ENCODE peak calls at places on chromosome 12, in ten cellular contexts. Q is testis, L is psoas muscle, D is breast epithelium, T is choroid plexus epithelial cell, W is brain microvascular endothelial cell, C is fibroblast of mammary gland, F is lower lobe of right lung, E is adrenal gland, I is thoracic aorta. R is an unnamed sample.

GRCh38 chr12:75481013-75481705 is 604 bp downstream of the GLIPR1 start:
- DNase-seq in F (no peak), I (no peak), W (no peak), T (peak), E (no peak), C (peak), L (no peak), D (no peak), Q (no peak), R (no peak)

GRCh38 chr12:9673404-9674225 is 4.1 kb downstream of the CLEC2D start:
- DNase-seq in D (no peak), L (peak), Q (no peak), E (peak), F (peak), T (peak), C (peak), I (no peak), W (peak), R (peak)

GRCh38 chr12:108734200-108734906 is 3.0 kb upstream of the CORO1C start:
- DNase-seq in D (no peak), Q (no peak), L (no peak), I (peak), W (peak), F (no peak), C (peak), T (peak), E (peak), R (no peak)

GRCh38 chr12:68334136-68334535 is 2.0 kb upstream of the MDM1 start:
- DNase-seq in F (no peak), W (no peak), L (no peak), Q (peak), D (no peak), T (no peak), I (no peak), E (no peak), C (no peak), R (no peak)

GRCh38 chr12:126570571-126570970 is 1505.3 kb downstream of the AACS start:
- DNase-seq in I (no peak), T (no peak), C (no peak), W (no peak), F (no peak), Q (no peak), L (no peak), D (no peak), E (no peak), R (no peak)

GRCh38 chr12:13147688-13148531 is 44.4 kb upstream of the GSG1 start:
- DNase-seq in Q (no peak), E (no peak), C (no peak), W (no peak), F (peak), T (no peak), I (no peak), L (no peak), D (no peak), R (no peak)

GRCh38 chr12:123384318-123384993 is 524 bp downstream of the KMT5A start:
- DNase-seq in W (peak), Q (peak), C (no peak), I (no peak), E (no peak), D (no peak), T (peak), L (peak), F (no peak), R (no peak)

GRCh38 chr12:119354187-119354586 is 19.7 kb downstream of the CCDC60 start:
- DNase-seq in Q (no peak), W (no peak), F (no peak), D (no peak), I (no peak), L (no peak), C (no peak), T (no peak), E (no peak), R (no peak)

GRCh38 chr12:114248527-114248926 is 157.4 kb downstream of the TBX5 start:
- DNase-seq in L (no peak), D (no peak), T (no peak), W (no peak), Q (no peak), E (no peak), I (no peak), F (no peak), C (no peak), R (no peak)

GRCh38 chr12:63353559-63353958 is 202.6 kb upstream of the AVPR1A start:
- DNase-seq in C (peak), T (peak), D (no peak), E (no peak), W (peak), I (no peak), Q (no peak), L (no peak), F (no peak), R (no peak)

GRCh38 chr12:41656454-41656853 is 468.3 kb downstream of the PDZRN4 start:
- DNase-seq in E (no peak), W (no peak), Q (no peak), T (no peak), F (no peak), L (no peak), C (no peak), D (no peak), I (no peak), R (no peak)

GRCh38 chr12:22160396-22161003 is 114.5 kb downstream of the CMAS start:
- DNase-seq in I (no peak), W (no peak), Q (no peak), T (no peak), F (no peak), L (no peak), C (no peak), D (no peak), E (no peak), R (no peak)

GRCh38 chr12:130041983-130042812 is 120.1 kb upstream of the FZD10 start:
- DNase-seq in Q (peak), C (no peak), I (no peak), F (peak), D (no peak), W (peak), E (peak), L (peak), T (no peak), R (no peak)

GRCh38 chr12:34345801-34346200 is 323.5 kb downstream of the ALG10 start:
- DNase-seq in T (no peak), L (no peak), W (no peak), Q (no peak), E (no peak), F (no peak), C (no peak), I (no peak), D (no peak), R (no peak)

GRCh38 chr12:66290716-66291200 is 11.5 kb upstream of the HELB start:
- DNase-seq in F (no peak), L (no peak), E (no peak), W (no peak), C (no peak), Q (no peak), T (no peak), I (no peak), D (no peak), R (no peak)

GRCh38 chr12:57240926-57241555 is 9.9 kb downstream of the STAC3 start:
- DNase-seq in C (no peak), I (no peak), Q (no peak), D (no peak), W (no peak), E (no peak), L (peak), F (no peak), T (no peak), R (no peak)

GRCh38 chr12:7013101-7013500 is 5.2 kb downstream of the LPCAT3 start:
- DNase-seq in L (no peak), Q (no peak), D (no peak), T (no peak), W (no peak), I (no peak), C (no peak), E (no peak), F (no peak), R (no peak)

GRCh38 chr12:7018350-7019042 is at the start of gene LPCAT3:
- DNase-seq in C (peak), L (peak), T (peak), F (peak), I (peak), Q (peak), W (peak), D (peak), E (peak), R (peak)

GRCh38 chr12:7017870-7018349 is 366 bp downstream of the LPCAT3 start:
- DNase-seq in I (no peak), D (no peak), C (no peak), L (peak), W (peak), Q (peak), E (peak), F (no peak), T (no peak), R (no peak)

GRCh38 chr12:7016958-7017571 is 1.2 kb downstream of the LPCAT3 start:
- DNase-seq in W (no peak), F (no peak), E (no peak), C (no peak), T (no peak), Q (no peak), I (no peak), D (no peak), L (no peak), R (no peak)

DNA sequence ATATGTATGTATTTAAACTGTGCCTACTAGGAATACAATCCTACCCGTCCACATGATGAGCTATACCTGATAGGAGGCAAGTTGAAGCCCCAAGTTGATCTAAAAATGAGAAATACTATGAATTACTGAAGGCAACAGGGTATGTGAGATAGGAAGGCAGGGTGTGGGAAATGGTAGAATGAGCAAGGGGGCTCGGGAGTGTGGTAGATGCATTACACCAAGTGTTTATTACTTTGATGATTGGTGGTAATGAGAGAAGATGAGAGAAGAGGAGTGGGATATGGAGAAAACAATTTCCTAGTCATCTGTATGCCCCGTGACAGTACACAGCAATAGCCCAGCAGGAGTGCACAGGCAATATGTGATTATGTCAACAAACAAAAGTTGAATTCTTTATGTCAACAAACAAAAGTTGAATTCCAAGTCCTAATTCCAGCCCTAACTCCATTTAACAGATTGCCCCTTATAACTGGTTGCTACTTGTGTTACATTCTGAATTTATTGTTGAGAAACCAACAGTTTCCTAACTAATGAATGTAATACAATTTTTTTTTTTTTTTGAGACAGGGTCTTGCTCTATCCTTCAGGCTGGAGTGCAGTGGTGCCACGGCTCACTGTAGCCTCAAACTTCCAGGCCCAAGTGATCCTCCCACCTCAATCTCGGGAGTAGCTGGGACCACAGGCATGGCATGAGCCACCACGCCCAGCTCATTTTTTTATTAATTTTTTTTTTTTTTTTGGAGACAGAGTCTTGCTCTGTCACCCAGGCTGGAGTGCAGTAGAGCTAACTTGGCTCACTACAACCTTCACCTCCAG is 2.5 kb downstream of the LPCAT3 start:
- DNase-seq in D (no peak), I (no peak), E (no peak), F (no peak), C (no peak), W (no peak), T (peak), L (no peak), Q (no peak), R (no peak)
- H3K4me3 ChIP-seq in D (no peak), I (no peak), E (no peak), F (no peak), C (no peak), W (no peak), T (no peak), L (peak), Q (no peak), R (no peak)

DNA sequence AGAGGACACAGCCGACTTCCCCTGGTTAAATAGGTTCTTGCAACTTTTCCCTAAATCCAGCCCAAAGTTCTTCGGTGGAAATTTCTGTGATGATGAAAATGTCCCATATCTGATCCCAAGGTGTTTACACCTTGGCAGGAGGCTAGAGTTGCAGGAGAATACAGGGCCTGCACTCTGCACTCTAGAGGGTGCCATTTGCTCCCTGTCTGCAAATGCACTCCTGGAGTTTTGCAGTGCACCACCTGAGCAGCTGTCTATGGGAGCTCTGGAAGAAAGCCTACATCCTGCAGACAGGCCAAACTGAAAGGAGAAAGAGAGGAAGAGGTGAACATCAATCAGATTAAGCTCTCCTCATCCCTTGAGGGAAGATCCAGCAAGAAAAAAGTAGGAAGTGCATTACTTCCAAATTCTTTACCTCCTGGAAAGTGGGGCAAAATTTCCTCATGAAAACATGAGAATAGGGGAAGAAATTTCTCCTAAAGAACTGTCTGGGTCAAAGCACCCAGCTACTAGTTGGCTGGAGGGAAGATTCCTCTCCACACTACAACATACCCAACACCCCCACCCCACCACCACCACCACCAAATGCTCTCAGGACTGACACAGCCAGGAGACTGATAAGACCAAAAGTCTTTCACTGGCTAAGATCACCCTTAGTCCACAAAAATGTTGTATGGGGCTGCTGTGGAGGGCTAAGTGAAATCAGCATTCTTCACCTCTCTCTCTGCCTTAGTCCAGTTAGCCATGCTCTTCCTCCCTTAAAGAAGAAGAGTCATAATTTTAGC is 106.4 kb downstream of the NUAK1 start:
- DNase-seq in I (no peak), T (peak), F (no peak), C (no peak), L (no peak), W (peak), E (no peak), Q (no peak), D (no peak), R (no peak)
- TF ChIP-seq CTCF in I (no peak), T (peak), F (no peak), C (no peak), L (peak), W (peak), E (no peak), Q (no peak), D (no peak), R (peak)

DNA sequence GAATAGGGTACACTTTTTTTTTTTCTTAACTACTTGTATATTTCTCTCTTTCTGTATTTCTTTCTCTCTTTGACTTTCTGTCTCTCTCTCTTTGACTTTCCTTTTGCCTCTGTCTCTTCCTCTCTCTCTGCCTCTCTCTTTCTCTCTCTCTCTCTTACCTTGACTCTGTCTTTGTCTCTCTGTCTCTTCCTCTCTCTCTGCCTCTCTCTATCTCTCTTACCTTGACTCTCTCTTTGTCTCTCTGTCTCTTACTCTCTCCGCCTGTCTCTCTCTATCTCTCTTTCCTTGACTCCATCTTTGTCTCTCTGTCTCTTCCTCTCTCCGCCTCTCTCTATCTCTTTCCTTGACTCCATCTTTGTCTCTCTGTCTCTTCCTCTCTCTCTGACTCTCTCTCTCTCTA is 62.4 kb upstream of the PRMT8 start:
- DNase-seq in C (no peak), Q (no peak), W (no peak), L (no peak), F (no peak), T (no peak), I (no peak), D (no peak), E (no peak), R (no peak)
- H3K4me3 ChIP-seq in C (no peak), Q (no peak), W (no peak), L (no peak), F (no peak), T (no peak), I (no peak), D (no peak), E (no peak), R (no peak)

DNA sequence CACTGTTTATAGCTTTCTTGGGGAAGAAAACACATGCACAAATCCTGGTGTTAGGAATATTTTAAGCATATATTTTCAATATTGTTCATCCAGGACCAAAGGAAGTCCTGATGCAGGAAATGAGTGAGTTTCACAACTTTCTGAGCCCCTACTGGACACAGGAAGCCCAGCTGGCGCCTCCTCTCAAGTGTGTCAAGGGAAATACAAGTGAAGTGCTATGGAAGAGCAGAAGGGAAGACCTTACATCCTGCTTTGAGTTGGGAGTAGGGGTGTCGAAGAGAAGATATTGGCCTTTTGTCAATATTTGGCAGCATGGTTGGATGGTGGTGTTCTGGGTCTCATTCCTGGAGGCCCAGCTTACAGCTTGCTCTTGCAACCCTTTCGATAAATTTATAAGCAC is 66.1 kb upstream of the ZDHHC17 start:
- DNase-seq in T (peak), I (no peak), L (no peak), F (no peak), E (no peak), W (no peak), C (no peak), Q (no peak), D (no peak), R (no peak)
- TF ChIP-seq CTCF in T (peak), I (no peak), L (no peak), F (no peak), E (no peak), W (peak), C (no peak), Q (no peak), D (no peak), R (no peak)

GRCh38 chr12:565161-565560 is 98.1 kb downstream of the NINJ2 start:
- DNase-seq in C (no peak), F (no peak), Q (no peak), T (no peak), E (no peak), W (no peak), D (no peak), I (no peak), L (no peak), R (no peak)
- H3K4me3 ChIP-seq in C (no peak), F (no peak), Q (no peak), T (no peak), E (no peak), W (no peak), D (no peak), I (no peak), L (no peak), R (no peak)

DNA sequence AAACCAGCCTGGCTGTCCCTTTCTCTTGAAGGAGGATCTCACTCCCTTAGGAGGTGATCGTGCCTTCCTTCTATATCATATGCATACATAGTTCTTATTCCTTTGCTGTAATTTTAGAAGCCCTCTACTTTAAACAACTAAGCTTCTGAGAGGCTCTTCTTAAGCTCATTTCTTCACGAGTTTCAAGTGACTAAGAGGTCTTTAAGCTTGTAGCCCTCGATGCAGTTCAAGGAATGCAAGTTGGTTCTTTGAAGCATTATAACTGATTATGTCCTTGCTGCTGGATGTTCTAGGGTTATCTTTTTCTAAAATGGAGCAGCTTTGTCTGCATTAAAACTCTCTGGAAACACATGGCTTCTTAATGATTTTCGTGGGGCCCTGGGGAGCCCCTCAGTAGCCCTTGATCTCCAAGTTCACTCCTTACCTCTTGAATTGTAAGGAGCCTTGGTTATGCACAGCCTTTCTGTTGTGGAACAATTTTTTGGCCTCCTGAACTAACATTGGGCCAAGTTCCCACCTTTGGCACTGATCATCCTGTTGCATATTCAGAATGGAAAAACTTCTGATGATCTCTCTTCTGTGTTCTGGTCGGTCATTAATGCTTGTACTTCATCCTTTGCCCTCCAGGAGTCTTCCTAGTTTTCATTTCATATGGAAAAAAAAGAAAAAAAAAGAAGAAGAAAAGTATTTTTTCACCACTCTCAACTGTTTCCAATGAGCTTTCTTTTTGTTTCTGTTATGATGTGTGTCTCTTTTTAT is 12.6 kb downstream of the RASSF8 start:
- DNase-seq in W (no peak), L (no peak), C (peak), F (no peak), Q (no peak), E (no peak), T (peak), D (no peak), I (no peak), R (no peak)
- TF ChIP-seq CTCF in W (peak), L (no peak), C (peak), F (no peak), Q (peak), E (no peak), T (peak), D (peak), I (peak), R (peak)

DNA sequence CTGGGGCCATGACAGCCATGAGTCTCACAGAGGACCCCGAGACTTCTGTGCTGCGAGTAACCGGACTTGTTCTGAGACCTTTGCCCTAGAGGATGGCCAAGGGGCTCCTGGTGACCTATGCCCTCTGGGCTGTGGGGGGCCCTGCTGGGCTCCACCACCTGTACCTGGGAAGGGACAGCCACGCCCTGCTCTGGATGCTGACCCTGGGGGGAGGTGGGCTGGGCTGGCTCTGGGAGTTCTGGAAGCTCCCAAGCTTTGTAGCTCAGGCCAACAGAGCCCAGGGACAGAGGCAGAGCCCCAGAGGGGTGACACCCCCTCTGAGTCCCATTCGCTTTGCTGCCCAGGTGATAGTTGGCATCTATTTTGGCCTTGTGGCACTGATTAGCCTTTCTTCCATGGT is 2.1 kb downstream of the DNAJC22 start:
- DNase-seq in L (no peak), F (no peak), D (peak), E (no peak), W (no peak), T (no peak), Q (peak), C (no peak), I (no peak), R (no peak)
- H3K4me3 ChIP-seq in L (no peak), F (no peak), D (no peak), E (no peak), W (no peak), T (no peak), Q (no peak), C (no peak), I (no peak), R (no peak)